ENCODE peak calls at places on chromosomes 1 and 21, in seven cellular contexts. S, U, V, G, K, O and E are unnamed samples.

GRCh38 chr1:163093579-163093978 is 24.4 kb downstream of the RGS4 start:
- DNase-seq in S (no peak), G (no peak), V (no peak), O (no peak), K (no peak), U (no peak), E (no peak)

GRCh38 chr1:93817819-93818569 is 61.0 kb downstream of the DNTTIP2 start:
- DNase-seq in G (no peak), S (no peak), U (no peak), O (no peak), V (no peak), K (no peak), E (peak; percentile 15)

GRCh38 chr1:43451157-43451591 is 2.6 kb downstream of the HYI start:
- DNase-seq in U (no peak), S (no peak), K (no peak), O (no peak), V (no peak), G (no peak), E (no peak)

GRCh38 chr1:23803674-23804073 is 3.1 kb upstream of the GALE start:
- DNase-seq in K (no peak), S (no peak), G (no peak), U (no peak), O (no peak), V (no peak), E (no peak)

GRCh38 chr1:48469616-48470500 is 2.1 kb downstream of the SPATA6 start:
- DNase-seq in K (no peak), G (no peak), O (no peak), V (no peak), U (no peak), S (no peak), E (no peak)

GRCh38 chr1:14095001-14095400 is 395.0 kb downstream of the PRDM2 start:
- DNase-seq in K (no peak), G (peak; percentile 26), U (peak; percentile 13), S (peak; percentile 63), V (no peak), O (no peak), E (no peak)

GRCh38 chr1:201946224-201946908 is at the start of gene LMOD1:
- DNase-seq in V (no peak), K (peak; percentile 84), S (peak; percentile 65), O (peak; percentile 52), U (no peak), G (peak; percentile 82), E (no peak)

GRCh38 chr21:46058339-46059145 is 39.4 kb upstream of the COL6A2 start:
- DNase-seq in U (no peak), V (no peak), S (no peak), G (no peak), K (no peak), O (no peak), E (no peak)

GRCh38 chr1:87252406-87252805 is 76.3 kb upstream of the LMO4 start:
- DNase-seq in U (no peak), G (no peak), S (no peak), K (no peak), V (no peak), O (no peak), E (no peak)

GRCh38 chr1:29991815-29992214 is 731.6 kb downstream of the MATN1 start:
- DNase-seq in G (no peak), S (no peak), K (peak; percentile 14), O (no peak), U (no peak), V (no peak), E (no peak)

GRCh38 chr1:203796223-203796747 is 862 bp downstream of the ZBED6 start:
- DNase-seq in U (no peak), S (no peak), G (peak; percentile 21), O (peak; percentile 20), V (peak; percentile 13), K (no peak), E (no peak)

GRCh38 chr1:161013591-161014513 is 7.1 kb downstream of the F11R start:
- DNase-seq in V (peak; percentile 74), S (peak; percentile 75), K (peak; percentile 69), G (no peak), U (peak; percentile 66), O (peak; percentile 99), E (peak; percentile 76)

GRCh38 chr1:36253463-36253862 is 29.2 kb downstream of the THRAP3 start:
- DNase-seq in V (no peak), S (no peak), U (no peak), G (no peak), K (no peak), O (no peak), E (no peak)

GRCh38 chr1:36258960-36259344 is 34.7 kb downstream of the THRAP3 start:
- DNase-seq in K (no peak), G (no peak), U (no peak), V (no peak), S (no peak), O (no peak), E (no peak)

GRCh38 chr1:36257375-36257767 is 33.1 kb downstream of the THRAP3 start:
- DNase-seq in K (no peak), S (no peak), U (no peak), O (peak; percentile 27), G (no peak), V (no peak), E (peak; percentile 21)

GRCh38 chr1:36251794-36252481 is 27.7 kb downstream of the THRAP3 start:
- DNase-seq in U (no peak), S (no peak), K (no peak), O (no peak), G (no peak), V (no peak), E (no peak)

DNA sequence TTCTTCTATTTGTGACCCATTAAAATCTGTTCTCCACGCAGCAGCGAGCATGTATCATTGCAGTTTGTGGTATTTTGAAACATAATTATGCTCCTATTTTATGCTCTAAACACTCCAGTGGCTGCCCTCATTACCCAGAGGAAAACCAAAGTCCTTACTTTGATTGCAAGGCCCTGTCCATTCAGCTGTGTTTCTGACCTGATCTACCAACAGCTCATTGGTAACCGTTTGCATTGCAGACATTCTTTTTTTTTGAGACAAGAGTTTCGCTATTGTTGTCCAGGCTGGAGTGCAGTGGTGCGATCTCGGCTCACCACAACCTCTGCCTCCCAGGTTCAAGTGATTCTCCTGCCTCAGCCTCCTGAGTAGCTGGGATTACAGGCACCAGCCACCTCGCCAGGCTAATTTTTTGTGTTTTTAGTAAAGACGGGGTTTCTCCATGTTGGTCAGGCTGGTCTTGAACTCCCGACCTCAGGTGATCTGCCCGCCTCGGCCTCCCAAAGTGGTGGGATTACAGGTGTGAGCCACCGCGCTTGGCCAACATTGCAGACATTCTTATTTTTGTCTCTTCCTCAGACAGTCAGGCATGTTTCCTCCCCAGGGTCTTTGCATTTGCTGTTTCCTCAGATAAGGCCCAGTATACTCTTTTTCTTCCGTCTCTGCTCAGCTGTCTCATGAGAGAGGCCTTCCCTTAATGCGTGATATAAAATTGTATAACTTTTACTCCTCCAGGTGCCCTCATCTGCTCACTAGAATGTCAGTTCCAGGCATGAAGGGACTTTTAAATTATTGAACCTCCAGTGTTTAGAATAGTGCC is 32.5 kb downstream of the THRAP3 start:
- DNase-seq in G (no peak), K (no peak), V (no peak), U (no peak), S (no peak), O (no peak), E (no peak)
- TF ChIP-seq TAF1 in G (no peak), K (no peak), V (no peak), U (no peak), S (no peak), O (no peak), E (no peak)

GRCh38 chr1:116377564-116378529 is 4.8 kb downstream of the ATP1A1 start:
- DNase-seq in S (no peak), U (no peak), V (peak; percentile 96), O (peak; percentile 79), G (peak; percentile 38), K (no peak), E (peak; percentile 19)
- TF ChIP-seq POLR2AphosphoS5 in S (no peak), U (peak; percentile 65), V (peak; percentile 91), O (no peak), G (peak; percentile 37), K (no peak), E (peak; percentile 61)

GRCh38 chr1:236112332-236112627 is 30.1 kb upstream of the GPR137B start:
- DNase-seq in G (no peak), V (no peak), U (no peak), S (no peak), O (no peak), K (no peak), E (no peak)

GRCh38 chr1:236110137-236110536 is 32.2 kb upstream of the GPR137B start:
- DNase-seq in V (no peak), K (no peak), S (no peak), O (no peak), U (no peak), G (no peak), E (no peak)

GRCh38 chr1:236111527-236112331 is 30.6 kb upstream of the GPR137B start:
- DNase-seq in G (no peak), K (no peak), V (no peak), O (no peak), S (no peak), U (no peak), E (no peak)

GRCh38 chr1:236114076-236114747 is 28.1 kb upstream of the GPR137B start:
- DNase-seq in K (no peak), S (no peak), G (no peak), O (no peak), V (no peak), U (no peak), E (no peak)

GRCh38 chr1:236113324-236114032 is 28.9 kb upstream of the GPR137B start:
- DNase-seq in K (no peak), V (no peak), S (no peak), G (no peak), U (no peak), O (no peak), E (no peak)
- TF ChIP-seq TAF1 in K (no peak), V (no peak), S (no peak), G (no peak), U (no peak), O (no peak), E (no peak)

GRCh38 chr1:35809156-35810095 is 1.6 kb downstream of the AGO4 start:
- DNase-seq in S (no peak), V (no peak), K (no peak), O (no peak), U (no peak), G (no peak), E (no peak)

GRCh38 chr1:35810096-35810860 is 2.5 kb downstream of the AGO4 start:
- DNase-seq in K (no peak), O (no peak), G (no peak), S (no peak), V (no peak), U (no peak), E (no peak)

GRCh38 chr1:35807614-35808375 is at the start of gene AGO4:
- DNase-seq in G (peak; percentile 94), S (peak; percentile 82), V (no peak), U (peak; percentile 43), K (peak; percentile 79), O (peak; percentile 53), E (peak; percentile 47)

DNA sequence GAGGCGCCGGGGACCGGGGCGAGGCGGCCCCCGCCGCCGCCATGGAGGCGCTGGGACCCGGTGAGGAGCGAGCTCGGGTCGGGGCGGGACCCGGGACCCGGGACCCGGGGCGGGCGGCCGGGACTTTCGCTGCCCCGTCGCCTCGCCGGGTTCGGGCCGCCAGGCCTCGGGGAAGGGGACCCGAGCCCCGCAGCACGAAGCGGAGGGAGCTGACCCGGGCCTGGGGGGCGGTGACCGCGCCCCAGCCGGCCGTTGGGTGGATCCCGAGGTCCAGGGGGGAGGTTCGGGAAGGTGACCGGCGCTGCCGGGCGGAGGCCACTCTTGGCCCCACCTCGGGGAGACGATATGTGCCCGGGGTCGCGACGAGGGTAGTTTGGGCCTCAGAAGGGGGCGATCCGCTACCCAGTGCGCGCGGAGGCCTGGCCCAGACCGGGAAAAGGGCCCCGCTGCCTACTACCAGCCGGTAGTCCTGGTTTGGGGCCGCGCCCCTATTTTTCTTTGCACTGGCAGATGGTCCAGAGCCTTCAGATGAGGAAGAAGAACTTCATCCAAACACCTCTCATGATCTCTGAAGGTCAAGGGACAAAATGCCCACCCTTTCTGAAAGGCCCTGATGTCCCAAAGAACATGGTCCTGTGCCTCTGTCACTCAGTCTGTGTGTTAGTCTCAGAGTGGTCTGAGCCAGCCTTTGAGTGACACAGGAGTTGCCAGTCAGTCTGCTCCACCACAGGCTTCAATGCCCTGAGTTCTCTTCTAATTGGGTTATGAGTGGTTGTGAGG is 750 bp downstream of the AGO4 start:
- DNase-seq in K (peak; percentile 74), O (peak; percentile 17), S (peak; percentile 76), V (no peak), G (peak; percentile 80), U (peak; percentile 25), E (peak; percentile 40)
- TF ChIP-seq POLR2AphosphoS5 in K (no peak), O (no peak), S (no peak), V (no peak), G (no peak), U (no peak), E (no peak)